ENCODE peak calls at places on chromosomes 16 and 17, in five cellular contexts. One of them, this sample, is unnamed.

GRCh38 chr16:17173134-17173729 is 297.5 kb downstream of the XYLT1 start:
- DNase-seq in neuronal stem cell: no peak
- DNase-seq in H9: no peak
- DNase-seq in H1: no peak
- DNase-seq in trophoblast cell: peak
- DNase-seq in this sample: no peak

GRCh38 chr17:6019959-6020358 is 50.2 kb upstream of the WSCD1 start:
- DNase-seq in neuronal stem cell: no peak
- DNase-seq in H9: no peak
- DNase-seq in H1: no peak
- DNase-seq in trophoblast cell: no peak
- DNase-seq in this sample: no peak

GRCh38 chr16:30122621-30123160 is 329 bp downstream of the MAPK3 start:
- DNase-seq in neuronal stem cell: no peak
- DNase-seq in H9: no peak
- DNase-seq in H1: no peak
- DNase-seq in trophoblast cell: no peak
- DNase-seq in this sample: peak

GRCh38 chr16:29664133-29664912 is 1.3 kb downstream of the SPN start:
- DNase-seq in neuronal stem cell: no peak
- DNase-seq in H9: no peak
- DNase-seq in H1: no peak
- DNase-seq in trophoblast cell: no peak
- DNase-seq in this sample: no peak

GRCh38 chr17:52235416-52235960 is 77.0 kb upstream of the CA10 start:
- DNase-seq in neuronal stem cell: no peak
- DNase-seq in H9: no peak
- DNase-seq in H1: no peak
- DNase-seq in trophoblast cell: no peak
- DNase-seq in this sample: no peak

GRCh38 chr17:1568950-1569810 is 6.6 kb upstream of the PITPNA start:
- DNase-seq in neuronal stem cell: no peak
- DNase-seq in H9: peak
- DNase-seq in H1: no peak
- DNase-seq in trophoblast cell: no peak
- DNase-seq in this sample: no peak

GRCh38 chr16:50246299-50247122 is 19.8 kb upstream of the ADCY7 start:
- DNase-seq in neuronal stem cell: no peak
- DNase-seq in H9: no peak
- DNase-seq in H1: peak
- DNase-seq in trophoblast cell: no peak
- DNase-seq in this sample: peak

GRCh38 chr16:53052519-53053501 is at the start of gene CHD9NB:
- DNase-seq in neuronal stem cell: no peak
- DNase-seq in H9: no peak
- DNase-seq in H1: no peak
- DNase-seq in trophoblast cell: peak
- DNase-seq in this sample: peak

GRCh38 chr17:28953444-28954118 is 2.3 kb upstream of the PHF12 start:
- DNase-seq in neuronal stem cell: peak
- DNase-seq in H9: peak
- DNase-seq in H1: peak
- DNase-seq in trophoblast cell: no peak
- DNase-seq in this sample: peak

GRCh38 chr16:88759245-88759975 is 25.6 kb downstream of the PIEZO1 start:
- DNase-seq in neuronal stem cell: no peak
- DNase-seq in H9: peak
- DNase-seq in H1: no peak
- DNase-seq in trophoblast cell: no peak
- DNase-seq in this sample: peak

GRCh38 chr17:56597495-56597990 is 4.0 kb downstream of the NOG start:
- DNase-seq in neuronal stem cell: peak
- DNase-seq in H9: peak
- DNase-seq in H1: peak
- DNase-seq in trophoblast cell: peak
- DNase-seq in this sample: peak

GRCh38 chr17:29855686-29856085 is 74.3 kb downstream of the SSH2 start:
- DNase-seq in neuronal stem cell: no peak
- DNase-seq in H9: no peak
- DNase-seq in H1: no peak
- DNase-seq in trophoblast cell: no peak
- DNase-seq in this sample: peak

GRCh38 chr16:2761472-2761871 is 9.0 kb downstream of the SRRM2 start:
- DNase-seq in neuronal stem cell: no peak
- DNase-seq in H9: no peak
- DNase-seq in H1: no peak
- DNase-seq in trophoblast cell: no peak
- DNase-seq in this sample: no peak

GRCh38 chr16:85870159-85870558 is 28.8 kb upstream of the IRF8 start:
- DNase-seq in neuronal stem cell: no peak
- DNase-seq in H9: peak
- DNase-seq in H1: no peak
- DNase-seq in trophoblast cell: peak
- DNase-seq in this sample: no peak

GRCh38 chr16:11781773-11782172 is 15.3 kb downstream of the ZC3H7A start:
- DNase-seq in neuronal stem cell: no peak
- DNase-seq in H9: no peak
- DNase-seq in H1: no peak
- DNase-seq in trophoblast cell: no peak
- DNase-seq in this sample: peak

GRCh38 chr17:15446036-15446435 is 21.4 kb downstream of the CDRT4 start:
- DNase-seq in neuronal stem cell: no peak
- DNase-seq in H9: peak
- DNase-seq in H1: peak
- DNase-seq in trophoblast cell: no peak
- DNase-seq in this sample: peak

GRCh38 chr17:56908061-56908542 is 5.7 kb downstream of the TRIM25 start:
- DNase-seq in neuronal stem cell: no peak
- DNase-seq in H9: no peak
- DNase-seq in H1: no peak
- DNase-seq in trophoblast cell: peak
- DNase-seq in this sample: no peak

GRCh38 chr16:29815032-29815721 is 775 bp upstream of the PAGR1 start:
- DNase-seq in neuronal stem cell: no peak
- DNase-seq in H9: no peak
- DNase-seq in H1: peak
- DNase-seq in trophoblast cell: no peak
- DNase-seq in this sample: peak

GRCh38 chr17:76623271-76624146 is 20.0 kb downstream of the ST6GALNAC1 start:
- DNase-seq in neuronal stem cell: peak
- DNase-seq in H9: peak
- DNase-seq in H1: peak
- DNase-seq in trophoblast cell: peak
- DNase-seq in this sample: peak

GRCh38 chr16:72908362-72908838 is 139.5 kb downstream of the ZFHX3 start:
- DNase-seq in neuronal stem cell: no peak
- DNase-seq in H9: no peak
- DNase-seq in H1: no peak
- DNase-seq in trophoblast cell: no peak
- DNase-seq in this sample: no peak

GRCh38 chr17:61054430-61054829 is 345.2 kb upstream of the TBX2 start:
- DNase-seq in neuronal stem cell: no peak
- DNase-seq in H9: no peak
- DNase-seq in H1: no peak
- DNase-seq in trophoblast cell: no peak
- DNase-seq in this sample: no peak

GRCh38 chr17:41735744-41736143 is 1.3 kb upstream of the HAP1 start:
- DNase-seq in neuronal stem cell: no peak
- DNase-seq in H9: peak
- DNase-seq in H1: no peak
- DNase-seq in trophoblast cell: no peak
- DNase-seq in this sample: no peak

GRCh38 chr17:41734949-41735313 is 488 bp upstream of the HAP1 start:
- DNase-seq in neuronal stem cell: no peak
- DNase-seq in H9: no peak
- DNase-seq in H1: no peak
- DNase-seq in trophoblast cell: no peak
- DNase-seq in this sample: no peak

GRCh38 chr17:41734139-41734948 is at the start of gene HAP1:
- DNase-seq in neuronal stem cell: peak
- DNase-seq in H9: peak
- DNase-seq in H1: peak
- DNase-seq in trophoblast cell: peak
- DNase-seq in this sample: peak

GRCh38 chr17:41731836-41732235 is 2.6 kb downstream of the HAP1 start:
- DNase-seq in neuronal stem cell: no peak
- DNase-seq in H9: no peak
- DNase-seq in H1: no peak
- DNase-seq in trophoblast cell: no peak
- DNase-seq in this sample: no peak

DNA sequence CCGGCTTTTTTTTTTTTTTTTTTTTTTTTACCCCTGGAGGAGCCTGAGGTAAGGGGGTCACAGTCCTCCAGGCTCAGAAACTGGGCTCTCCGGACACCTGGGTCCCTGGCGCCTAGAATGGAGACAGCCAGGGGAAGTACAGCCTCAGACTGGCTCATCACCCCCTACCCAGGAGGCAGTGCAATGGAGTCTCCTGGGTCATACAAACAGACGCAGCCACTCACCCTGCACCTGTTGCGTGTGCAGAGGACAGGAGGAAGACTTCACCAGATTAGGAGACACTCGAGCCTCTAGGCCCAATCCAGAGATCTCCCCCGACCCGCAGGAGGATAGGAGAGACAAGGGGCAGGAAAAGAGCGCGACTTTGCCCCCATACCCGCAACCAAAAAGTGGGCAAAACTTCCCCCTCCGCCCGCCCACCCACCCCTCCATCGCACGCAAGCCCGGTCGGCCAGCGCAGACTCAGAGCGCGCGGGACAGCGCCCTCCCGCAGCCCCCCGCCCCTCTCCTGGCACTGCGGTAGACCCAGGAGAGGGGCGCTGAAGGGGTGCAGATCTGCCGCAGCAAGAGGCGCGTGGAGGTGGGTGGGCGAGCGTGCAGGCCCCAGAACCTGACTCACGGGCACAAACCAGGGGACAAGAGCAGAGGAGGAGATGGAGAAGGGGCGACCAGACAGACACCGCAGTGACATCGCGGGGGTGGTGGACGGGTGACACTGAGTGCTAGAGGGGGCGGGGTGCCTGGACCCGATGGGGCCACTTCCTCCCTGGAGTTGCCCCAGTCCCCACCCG is 900 bp downstream of the HAP1 start:
- DNase-seq in neuronal stem cell: no peak
- DNase-seq in H9: peak
- DNase-seq in H1: no peak
- DNase-seq in trophoblast cell: no peak
- DNase-seq in this sample: no peak
- H2BK12ac ChIP-seq in neuronal stem cell: no peak
- H2BK12ac ChIP-seq in H9: no peak
- H2BK12ac ChIP-seq in H1: no peak
- H2BK12ac ChIP-seq in trophoblast cell: no peak
- H2BK12ac ChIP-seq in this sample: no peak

DNA sequence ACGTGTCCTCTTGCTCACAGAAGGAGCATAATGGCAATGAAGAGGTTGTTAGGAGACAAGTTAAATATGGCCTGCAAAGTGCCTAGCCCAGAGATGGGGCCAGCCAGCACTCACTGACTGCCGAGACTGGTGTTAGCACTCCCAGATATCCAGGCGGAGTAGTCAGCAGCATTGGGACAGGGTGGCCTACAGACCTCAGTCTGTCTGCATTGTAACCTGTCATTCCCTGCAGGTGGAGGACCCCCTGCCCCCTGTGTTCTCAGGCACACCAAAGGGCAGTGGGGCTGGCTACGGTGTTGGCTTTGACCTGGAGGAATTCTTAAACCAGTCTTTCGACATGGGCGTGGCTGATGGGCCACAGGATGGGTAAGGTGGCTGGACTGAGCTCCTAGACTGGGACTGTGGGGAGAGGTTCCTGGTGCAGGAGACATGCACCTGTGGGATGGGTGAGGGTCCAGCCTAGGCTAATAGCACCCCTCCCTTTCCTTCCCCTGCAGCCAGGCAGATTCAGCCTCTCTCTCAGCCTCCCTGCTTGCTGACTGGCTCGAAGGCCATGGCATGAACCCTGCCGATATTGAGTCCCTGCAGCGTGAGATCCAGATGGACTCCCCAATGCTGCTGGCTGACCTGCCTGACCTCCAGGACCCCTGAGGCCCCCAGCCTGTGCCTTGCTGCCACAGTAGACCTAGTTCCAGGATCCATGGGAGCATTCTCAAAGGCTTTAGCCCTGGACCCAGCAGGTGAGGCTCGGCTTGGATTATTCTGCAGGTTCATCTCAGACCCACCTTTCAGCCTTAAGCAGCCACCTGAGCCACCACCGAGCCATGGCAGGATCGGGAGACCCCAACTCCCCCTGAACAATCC is 4.2 kb downstream of the MFAP4 start:
- DNase-seq in neuronal stem cell: no peak
- DNase-seq in H9: no peak
- DNase-seq in H1: no peak
- DNase-seq in trophoblast cell: no peak
- DNase-seq in this sample: no peak
- H2BK12ac ChIP-seq in neuronal stem cell: no peak
- H2BK12ac ChIP-seq in H9: no peak
- H2BK12ac ChIP-seq in H1: no peak
- H2BK12ac ChIP-seq in trophoblast cell: no peak
- H2BK12ac ChIP-seq in this sample: peak

GRCh38 chr17:42053701-42054100 is 3.3 kb upstream of the C17orf113 start:
- DNase-seq in neuronal stem cell: no peak
- DNase-seq in H9: no peak
- DNase-seq in H1: no peak
- DNase-seq in trophoblast cell: no peak
- DNase-seq in this sample: no peak
- H2BK12ac ChIP-seq in neuronal stem cell: no peak
- H2BK12ac ChIP-seq in H9: no peak
- H2BK12ac ChIP-seq in H1: peak
- H2BK12ac ChIP-seq in trophoblast cell: no peak
- H2BK12ac ChIP-seq in this sample: no peak

GRCh38 chr17:78366109-78366848 is 6.4 kb upstream of the SOCS3 start:
- DNase-seq in neuronal stem cell: no peak
- DNase-seq in H9: peak
- DNase-seq in H1: no peak
- DNase-seq in trophoblast cell: peak
- DNase-seq in this sample: peak

GRCh38 chr17:78365561-78366108 is 5.8 kb upstream of the SOCS3 start:
- DNase-seq in neuronal stem cell: peak
- DNase-seq in H9: peak
- DNase-seq in H1: peak
- DNase-seq in trophoblast cell: peak
- DNase-seq in this sample: peak

GRCh38 chr17:78368348-78368747 is 8.5 kb upstream of the SOCS3 start:
- DNase-seq in neuronal stem cell: no peak
- DNase-seq in H9: no peak
- DNase-seq in H1: no peak
- DNase-seq in trophoblast cell: no peak
- DNase-seq in this sample: no peak

GRCh38 chr17:78368854-78369495 is 9.1 kb upstream of the SOCS3 start:
- DNase-seq in neuronal stem cell: no peak
- DNase-seq in H9: peak
- DNase-seq in H1: no peak
- DNase-seq in trophoblast cell: no peak
- DNase-seq in this sample: no peak

DNA sequence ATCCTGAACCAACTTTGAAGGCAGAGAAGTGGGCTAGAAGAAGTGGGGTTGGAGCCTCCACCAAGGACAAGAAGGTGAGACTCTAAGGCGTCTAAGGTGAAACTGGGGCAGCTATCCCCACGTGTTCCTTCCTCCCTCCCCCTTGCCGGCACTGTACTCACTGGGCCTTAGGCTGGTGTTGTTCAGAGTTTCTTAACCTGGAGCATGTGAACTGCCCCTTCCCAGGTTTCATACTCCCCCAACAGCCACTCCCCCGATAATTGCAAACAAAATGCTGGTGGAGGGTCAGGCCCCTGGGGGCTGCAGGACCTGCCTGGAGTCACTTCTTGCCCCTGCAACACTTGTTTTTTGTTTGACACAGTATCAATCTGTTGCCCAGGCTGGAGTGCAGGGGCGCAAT is 7.3 kb upstream of the SOCS3 start:
- DNase-seq in neuronal stem cell: no peak
- DNase-seq in H9: no peak
- DNase-seq in H1: no peak
- DNase-seq in trophoblast cell: no peak
- DNase-seq in this sample: no peak
- H2BK12ac ChIP-seq in neuronal stem cell: peak
- H2BK12ac ChIP-seq in H9: peak
- H2BK12ac ChIP-seq in H1: peak
- H2BK12ac ChIP-seq in trophoblast cell: peak
- H2BK12ac ChIP-seq in this sample: no peak